ENCODE peak calls at places on chromosomes 13 and 19, in six cellular contexts. K, M, N, S, A and H are unnamed samples.

GRCh38 chr19:13827656-13828055 is 32.4 kb downstream of the ZSWIM4 start:
- DNase-seq in A (peak; percentile 52), N (no peak), M (no peak), S (peak; percentile 71), K (peak; percentile 84), H (peak; percentile 66)

GRCh38 chr13:34152409-34152808 is 334.5 kb downstream of the RFC3 start:
- DNase-seq in N (no peak), A (no peak), M (no peak), K (no peak), S (no peak), H (no peak)

GRCh38 chr19:48560095-48560530 is 8.1 kb downstream of the SULT2B1 start:
- DNase-seq in N (no peak), K (peak; percentile 44), M (no peak), S (peak; percentile 54), A (peak; percentile 96), H (no peak)

GRCh38 chr19:17114414-17114831 is 38.8 kb downstream of the MYO9B start:
- DNase-seq in A (no peak), K (peak; percentile 66), M (peak; percentile 57), N (no peak), S (peak; percentile 81), H (no peak)

GRCh38 chr13:73449258-73449657 is 390.5 kb downstream of the KLF5 start:
- DNase-seq in N (no peak), S (no peak), K (no peak), A (no peak), M (peak; percentile 13), H (no peak)

GRCh38 chr19:30083125-30083681 is 141.2 kb downstream of the URI1 start:
- DNase-seq in M (no peak), A (no peak), N (no peak), S (no peak), K (no peak), H (no peak)

GRCh38 chr19:45524575-45525129 is 17.4 kb downstream of the VASP start:
- DNase-seq in A (no peak), N (no peak), M (no peak), K (no peak), S (no peak), H (no peak)

GRCh38 chr13:110894086-110894485 is 20.8 kb downstream of the ANKRD10 start:
- DNase-seq in S (no peak), A (no peak), N (no peak), K (no peak), M (no peak), H (no peak)

GRCh38 chr13:23427342-23428182 is 5.9 kb downstream of the SACS start:
- DNase-seq in N (no peak), A (peak; percentile 29), S (no peak), M (peak; percentile 97), K (no peak), H (peak; percentile 64)

GRCh38 chr13:40272776-40273139 is 393.7 kb downstream of the FOXO1 start:
- DNase-seq in A (no peak), N (no peak), M (peak; percentile 8), K (no peak), S (no peak), H (no peak)

GRCh38 chr13:40563350-40564125 is 102.9 kb downstream of the FOXO1 start:
- DNase-seq in A (peak; percentile 95), S (no peak), K (no peak), M (no peak), N (no peak), H (peak; percentile 7)

GRCh38 chr13:99980201-99981114 is 1.1 kb upstream of the ZIC2 start:
- DNase-seq in S (peak; percentile 93), K (peak; percentile 89), N (peak; percentile 62), M (peak; percentile 43), A (peak; percentile 63), H (peak; percentile 54)

GRCh38 chr19:30345686-30346085 is 26.5 kb upstream of the ZNF536 start:
- DNase-seq in S (no peak), A (no peak), M (no peak), K (no peak), N (no peak), H (no peak)

GRCh38 chr13:92017737-92018136 is 619.3 kb downstream of the GPC5 start:
- DNase-seq in S (no peak), N (no peak), M (no peak), K (no peak), A (no peak), H (no peak)
- H3K23ac ChIP-seq in S (no peak overlapping the region), N (no peak overlapping the region), M (no peak overlapping the region), K (no peak overlapping the region), A (peak overlapping the region; percentile 37), H (no peak overlapping the region)

GRCh38 chr19:597406-598315 is 8.0 kb downstream of the HCN2 start:
- DNase-seq in M (no peak), N (no peak), S (no peak), A (no peak), K (no peak), H (no peak)

GRCh38 chr19:604355-604754 is 14.7 kb downstream of the HCN2 start:
- DNase-seq in N (no peak), K (peak; percentile 31), A (no peak), S (peak; percentile 59), M (no peak), H (no peak)

GRCh38 chr19:601790-602189 is 12.1 kb downstream of the HCN2 start:
- DNase-seq in N (no peak), A (no peak), S (no peak), M (no peak), K (no peak), H (no peak)

GRCh38 chr19:602391-603301 is 13.0 kb downstream of the HCN2 start:
- DNase-seq in M (no peak), S (no peak), K (no peak), N (no peak), A (no peak), H (no peak)

GRCh38 chr19:601310-601709 is 11.6 kb downstream of the HCN2 start:
- DNase-seq in K (no peak), N (no peak), M (no peak), A (no peak), S (no peak), H (no peak)
- H2AK5ac ChIP-seq in K (no peak overlapping the region), N (no peak overlapping the region), M (no peak overlapping the region), A (no peak overlapping the region), S (no peak overlapping the region), H (no peak overlapping the region)

GRCh38 chr19:57241181-57241580 is 749 bp downstream of the ZNF805 start:
- DNase-seq in A (no peak), M (peak; percentile 37), S (peak; percentile 5), N (no peak), K (no peak), H (peak; percentile 46)

GRCh38 chr19:57239982-57240310 is 486 bp upstream of the ZNF805 start:
- DNase-seq in N (no peak), S (no peak), A (no peak), K (no peak), M (no peak), H (no peak)

GRCh38 chr19:57244513-57244912 is 4.1 kb downstream of the ZNF805 start:
- DNase-seq in K (no peak), M (no peak), S (no peak), N (no peak), A (no peak), H (no peak)

GRCh38 chr19:57242821-57243220 is 2.4 kb downstream of the ZNF805 start:
- DNase-seq in A (no peak), K (no peak), M (no peak), S (no peak), N (no peak), H (no peak)

GRCh38 chr19:57240311-57241090 is at the start of gene ZNF805:
- DNase-seq in A (peak; percentile 94), M (peak; percentile 89), S (peak; percentile 98), N (peak; percentile 91), K (peak; percentile 97), H (peak; percentile 91)
- H3K4ac ChIP-seq in A (peak within 1 kb of the TSS; percentile 66), M (peak within 1 kb of the TSS; percentile 89), S (peak within 1 kb of the TSS; percentile 76), N (no peak within 1 kb of the TSS), K (no peak within 1 kb of the TSS), H (peak within 1 kb of the TSS; percentile 80)

GRCh38 chr19:10615429-10616023 is 9.8 kb upstream of the SLC44A2 start:
- DNase-seq in M (no peak), S (no peak), N (no peak), K (no peak), A (no peak), H (no peak)
- H3K23ac ChIP-seq in M (no peak overlapping the region), S (no peak overlapping the region), N (no peak overlapping the region), K (no peak overlapping the region), A (no peak overlapping the region), H (no peak overlapping the region)

GRCh38 chr19:6533000-6533328 is 2.1 kb downstream of the TNFSF9 start:
- DNase-seq in N (no peak), K (peak; percentile 55), S (peak; percentile 48), A (no peak), M (no peak), H (no peak)
- H2AK5ac ChIP-seq in N (peak overlapping the region; percentile 30), K (no peak overlapping the region), S (no peak overlapping the region), A (no peak overlapping the region), M (no peak overlapping the region), H (no peak overlapping the region)

GRCh38 chr13:48976677-48977625 is 1.2 kb downstream of the FNDC3A start:
- DNase-seq in K (no peak), A (peak; percentile 93), M (no peak), S (no peak), N (no peak), H (peak; percentile 40)
- H3K4ac ChIP-seq in K (no peak overlapping the region), A (no peak overlapping the region), M (peak overlapping the region; percentile 79), S (no peak overlapping the region), N (no peak overlapping the region), H (no peak overlapping the region)

GRCh38 chr19:35297515-35297848 is 5.5 kb downstream of the MAG start:
- DNase-seq in M (no peak), A (no peak), K (no peak), S (no peak), N (no peak), H (no peak)
- H3K23ac ChIP-seq in M (no peak overlapping the region), A (peak overlapping the region; percentile 31), K (no peak overlapping the region), S (no peak overlapping the region), N (peak overlapping the region; percentile 77), H (no peak overlapping the region)

GRCh38 chr13:109273326-109273751 is 513.0 kb downstream of the IRS2 start:
- DNase-seq in K (no peak), A (peak; percentile 57), S (no peak), N (no peak), M (peak; percentile 29), H (peak; percentile 53)

GRCh38 chr13:109275390-109275789 is 511.0 kb downstream of the IRS2 start:
- DNase-seq in A (no peak), M (no peak), S (no peak), N (no peak), K (no peak), H (no peak)

GRCh38 chr13:109272595-109273325 is 513.6 kb downstream of the IRS2 start:
- DNase-seq in K (no peak), N (no peak), M (peak; percentile 29), S (no peak), A (peak; percentile 31), H (peak; percentile 67)

GRCh38 chr13:109275848-109276247 is 510.5 kb downstream of the IRS2 start:
- DNase-seq in A (no peak), N (no peak), K (peak; percentile 51), M (no peak), S (peak; percentile 61), H (peak; percentile 47)

DNA sequence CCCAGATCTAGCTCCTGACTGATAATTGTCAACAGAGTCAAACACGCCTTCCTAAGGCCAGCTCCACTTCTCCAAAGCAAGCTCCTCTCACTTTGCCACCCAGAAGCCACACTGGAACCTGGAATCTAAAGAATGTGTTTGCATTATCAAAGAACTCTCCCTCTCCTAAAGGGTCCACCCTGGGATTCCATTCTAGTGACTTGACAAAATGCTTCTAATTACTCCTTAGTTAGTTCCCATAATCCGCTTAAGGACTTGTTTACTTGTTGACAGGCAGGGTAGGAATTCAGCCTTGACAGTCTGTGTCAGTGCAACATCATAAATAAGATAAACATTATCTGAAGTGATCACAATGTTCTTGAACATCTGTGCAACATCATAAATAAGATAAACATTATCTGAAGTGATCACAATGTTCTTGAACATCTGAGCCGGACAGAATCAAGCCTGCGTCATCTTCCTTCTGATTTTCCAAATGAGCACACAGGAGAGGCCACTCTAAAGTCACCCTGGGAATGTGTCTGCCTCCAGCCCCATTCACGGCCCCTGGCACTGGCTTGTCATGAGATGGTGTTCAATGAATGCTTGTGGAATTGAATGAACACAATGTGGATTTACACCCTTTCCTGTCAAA is 512.1 kb downstream of the IRS2 start:
- DNase-seq in A (peak; percentile 96), K (peak; percentile 63), M (peak; percentile 72), S (peak; percentile 99), N (peak; percentile 82), H (peak; percentile 90)
- H2AK5ac ChIP-seq in A (no peak overlapping the region), K (no peak overlapping the region), M (peak overlapping the region; percentile 89), S (no peak overlapping the region), N (no peak overlapping the region), H (no peak overlapping the region)